ENCODE peak calls at places on chromosomes 6 and 20, in six cellular contexts. A is NCI-H774, P is left lung, K is HFFc6, M is HTR-8/SVneo, T is skeletal muscle cell. Z is an unnamed sample.

GRCh38 chr6:3509326-3509725 is 52.5 kb upstream of the SLC22A23 start:
- DNase-seq in T (no peak), A (no peak), M (no peak), P (no peak), K (peak), Z (no peak)

GRCh38 chr20:59819496-59820203 is 113.8 kb downstream of the SYCP2 start:
- DNase-seq in P (no peak), M (no peak), A (no peak), K (no peak), T (no peak), Z (no peak)

GRCh38 chr20:41167118-41167470 is 29.8 kb downstream of the PLCG1 start:
- DNase-seq in P (peak), K (no peak), M (no peak), T (no peak), A (no peak), Z (no peak)

GRCh38 chr20:11810316-11811130 is 107.2 kb upstream of the BTBD3 start:
- DNase-seq in T (peak), P (no peak), M (no peak), K (peak), A (no peak), Z (no peak)

GRCh38 chr6:56775498-56776166 is 132.9 kb upstream of the DST start:
- DNase-seq in T (no peak), A (no peak), K (no peak), M (no peak), P (no peak), Z (no peak)

GRCh38 chr20:1806456-1806855 is 88.8 kb upstream of the SIRPA start:
- DNase-seq in A (no peak), P (no peak), K (no peak), T (no peak), M (no peak), Z (no peak)

GRCh38 chr6:87656857-87657256 is 45.2 kb downstream of the AKIRIN2 start:
- DNase-seq in K (no peak), P (no peak), M (no peak), T (no peak), A (no peak), Z (no peak)

GRCh38 chr6:113825776-113826175 is 31.4 kb upstream of the MARCKS start:
- DNase-seq in P (peak), A (no peak), M (no peak), K (peak), T (peak), Z (no peak)

GRCh38 chr20:31679357-31680285 is 41.9 kb downstream of the COX4I2 start:
- DNase-seq in K (no peak), A (no peak), T (no peak), P (no peak), M (no peak), Z (no peak)

GRCh38 chr6:18335948-18336347 is 51.2 kb upstream of the RNF144B start:
- DNase-seq in A (no peak), T (no peak), M (no peak), K (no peak), P (no peak), Z (no peak)

GRCh38 chr20:32636278-32636677 is 37.5 kb downstream of the C20orf203 start:
- DNase-seq in K (no peak), M (no peak), A (no peak), T (no peak), P (no peak), Z (no peak)

GRCh38 chr6:161631676-161632194 is 357.9 kb upstream of the AGPAT4 start:
- DNase-seq in T (peak), A (no peak), M (no peak), P (no peak), K (no peak), Z (no peak)